ENCODE peak calls at places on chromosomes 7 and 10, in nine cellular contexts. X is fibroblast of lung; O is stomach; Z is IMR-90; R is prostate gland; F is uterus; S is left ventricle myocardium inferior; L is CD8-positive, alpha-beta T cell; A is PC-9. V is an unnamed sample.

GRCh38 chr10:33330543-33331019 is 3.9 kb downstream of the NRP1 start:
- DNase-seq in F (peak; percentile 88), Z (peak; percentile 90), S (peak; percentile 86), A (peak; percentile 79), X (peak; percentile 92), L (peak; percentile 65), R (peak; percentile 82), O (peak; percentile 85), V (peak; percentile 55)

GRCh38 chr10:454860-455259 is 234.6 kb downstream of the DIP2C start:
- DNase-seq in X (peak; percentile 85), A (peak; percentile 49), S (peak; percentile 37), Z (peak; percentile 92), L (no peak), O (peak; percentile 49), R (peak; percentile 61), F (peak; percentile 48), V (no peak)

GRCh38 chr7:44213872-44214595 is 13.3 kb downstream of the YKT6 start:
- DNase-seq in Z (peak; percentile 41), F (no peak), L (no peak), S (no peak), R (no peak), X (peak; percentile 47), A (no peak), O (no peak), V (no peak)

GRCh38 chr7:141071260-141071854 is 2.5 kb upstream of the TMEM178B start:
- DNase-seq in X (peak; percentile 49), S (peak; percentile 38), O (no peak), Z (no peak), R (peak; percentile 39), A (no peak), L (peak; percentile 29), F (peak; percentile 42), V (no peak)

GRCh38 chr7:104931181-104931781 is 82.7 kb upstream of the KMT2E start:
- DNase-seq in S (no peak), L (no peak), A (peak; percentile 15), X (no peak), Z (no peak), R (no peak), O (peak; percentile 90), F (peak; percentile 38), V (no peak)

GRCh38 chr10:14648936-14649335 is 125.8 kb downstream of the FAM107B start:
- DNase-seq in Z (no peak), O (no peak), L (no peak), F (no peak), R (peak; percentile 7), A (no peak), X (no peak), S (no peak), V (no peak)

GRCh38 chr10:97534746-97535367 is 36.1 kb downstream of the UBTD1 start:
- DNase-seq in X (no peak), L (no peak), F (no peak), O (no peak), A (no peak), S (no peak), Z (no peak), R (no peak), V (no peak)

GRCh38 chr10:13139150-13139549 is 22.2 kb upstream of the MCM10 start:
- DNase-seq in F (no peak), S (no peak), A (no peak), R (no peak), O (no peak), Z (no peak), X (no peak), L (no peak), V (no peak)

GRCh38 chr10:102646610-102647432 is 2.5 kb downstream of the TRIM8 start:
- DNase-seq in S (no peak), X (peak; percentile 73), A (no peak), F (no peak), O (peak; percentile 32), R (peak; percentile 54), L (peak; percentile 60), Z (peak; percentile 55), V (peak; percentile 39)

GRCh38 chr10:53209941-53210611 is 437.5 kb upstream of the MBL2 start:
- DNase-seq in S (no peak), X (peak; percentile 42), R (no peak), O (no peak), F (no peak), L (no peak), A (no peak), Z (peak; percentile 4), V (no peak)

GRCh38 chr7:28986723-28987122 is 28.6 kb upstream of the TRIL start:
- DNase-seq in O (no peak), L (no peak), A (no peak), R (no peak), Z (peak; percentile 77), S (no peak), F (peak; percentile 63), X (peak; percentile 96), V (no peak)

GRCh38 chr10:51159841-51160240 is 85.6 kb downstream of the PRKG1 start:
- DNase-seq in A (no peak), S (no peak), F (no peak), L (no peak), O (no peak), X (no peak), Z (peak; percentile 79), R (no peak), V (no peak)

GRCh38 chr10:110971638-110972037 is 52.2 kb downstream of the SHOC2 start:
- DNase-seq in S (no peak), O (no peak), F (no peak), R (no peak), X (no peak), L (no peak), Z (no peak), A (no peak), V (no peak)

GRCh38 chr10:86649471-86650150 is 4.7 kb upstream of the OPN4 start:
- DNase-seq in O (peak; percentile 11), X (no peak), L (no peak), R (no peak), A (no peak), S (no peak), Z (no peak), F (peak; percentile 10), V (no peak)

GRCh38 chr10:73997479-73997805 is 474 bp upstream of the VCL start:
- DNase-seq in X (no peak), Z (no peak), S (no peak), A (no peak), F (no peak), R (no peak), O (no peak), L (peak; percentile 80), V (no peak)

GRCh38 chr7:155058861-155059355 is 11.2 kb upstream of the HTR5A start:
- DNase-seq in O (no peak), F (no peak), A (no peak), R (no peak), Z (no peak), X (no peak), S (no peak), L (no peak), V (no peak)

DNA sequence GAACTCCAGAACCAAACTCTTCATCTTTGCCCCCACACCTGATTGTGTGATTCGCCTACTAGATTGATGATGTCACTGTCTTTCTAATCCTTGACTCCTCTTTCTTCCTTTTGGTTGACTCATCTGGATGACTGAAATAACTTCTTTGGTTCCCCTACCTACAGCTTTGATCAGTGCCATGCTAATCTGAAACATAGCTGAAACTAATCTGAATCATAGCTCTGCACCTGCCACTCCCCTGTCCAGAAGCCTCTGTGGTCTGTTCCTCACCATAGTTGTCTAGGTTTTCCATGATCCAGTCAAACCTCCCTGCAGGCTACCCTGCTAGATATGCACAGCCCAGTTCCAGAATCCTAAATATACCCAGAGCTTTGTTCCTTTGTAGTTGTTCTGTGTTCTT is 51.9 kb downstream of the ZNF365 start:
- DNase-seq in R (no peak), L (no peak), S (no peak), F (no peak), Z (peak; percentile 60), O (no peak), X (no peak), A (no peak), V (no peak)
- H3K9me3 ChIP-seq in R (no peaks in the 10 kb centered on the region), L (no peaks in the 10 kb centered on the region), S (no peaks in the 10 kb centered on the region), F (no peaks in the 10 kb centered on the region), Z (no peaks in the 10 kb centered on the region), O (no peaks in the 10 kb centered on the region), X (no peaks in the 10 kb centered on the region), A (no peaks in the 10 kb centered on the region), V (no peaks in the 10 kb centered on the region)

GRCh38 chr10:37563715-37564108 is 293.7 kb downstream of the ZNF248 start:
- DNase-seq in R (no peak), L (no peak), F (no peak), X (no peak), S (no peak), A (no peak), O (no peak), Z (no peak), V (no peak)
- H3K9me3 ChIP-seq in R (no peaks in the 10 kb centered on the region), L (no peaks in the 10 kb centered on the region), F (no peaks in the 10 kb centered on the region), X (no peaks in the 10 kb centered on the region), S (no peaks in the 10 kb centered on the region), A (no peaks in the 10 kb centered on the region), O (no peaks in the 10 kb centered on the region), Z (peaks cover 3% of the 10 kb centered on the region), V (no peaks in the 10 kb centered on the region)

DNA sequence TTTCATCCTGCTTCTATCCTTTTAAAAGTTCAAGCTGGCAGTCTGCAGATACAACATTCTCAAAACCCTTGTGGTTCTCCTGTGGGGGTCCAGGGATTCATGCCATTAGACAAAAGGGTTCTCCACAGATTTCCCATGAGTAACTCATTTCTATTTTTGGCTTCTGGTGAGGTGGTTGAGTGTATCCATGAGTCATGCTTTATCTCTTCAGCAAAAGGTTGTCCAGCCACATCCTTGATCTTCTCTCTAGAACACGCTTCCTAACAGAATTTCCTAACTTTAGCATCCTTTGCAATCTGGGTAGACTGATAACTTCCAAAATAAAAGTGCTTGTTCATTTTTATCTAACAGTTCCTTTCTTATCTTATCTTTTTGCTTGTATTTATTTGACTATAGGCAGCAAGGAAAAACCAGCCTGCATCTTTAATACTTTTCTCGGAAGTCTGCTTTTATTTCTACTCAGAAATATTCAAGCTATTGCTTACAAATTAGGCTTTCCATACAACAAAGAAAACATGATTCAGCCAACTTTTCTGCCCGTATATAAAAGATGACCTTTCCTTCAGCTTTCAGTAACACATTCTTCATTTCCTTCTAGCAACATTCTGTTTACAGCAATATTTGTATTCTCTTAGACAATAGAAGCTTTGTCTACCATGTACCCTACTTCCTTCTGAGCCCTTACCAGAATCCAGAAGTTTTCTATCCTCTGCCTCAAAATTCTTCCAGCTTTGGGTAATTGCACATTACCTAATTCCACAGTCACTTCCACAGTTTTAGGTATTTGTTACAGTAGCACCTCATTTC is 79.3 kb upstream of the IL6 start:
- DNase-seq in L (no peak), S (no peak), O (no peak), F (no peak), Z (peak; percentile 98), R (no peak), X (peak; percentile 61), A (no peak), V (no peak)
- H3K9me3 ChIP-seq in L (peaks cover 5% of the 10 kb centered on the region), S (peaks cover 53% of the 10 kb centered on the region), O (peaks cover 43% of the 10 kb centered on the region), F (no peaks in the 10 kb centered on the region), Z (peaks cover 14% of the 10 kb centered on the region), R (no peaks in the 10 kb centered on the region), X (no peaks in the 10 kb centered on the region), A (peaks cover 23% of the 10 kb centered on the region), V (peaks cover 10% of the 10 kb centered on the region)

GRCh38 chr7:20754001-20754400 is 32.7 kb downstream of the SP8 start:
- DNase-seq in S (no peak), F (no peak), Z (no peak), R (no peak), A (no peak), L (no peak), X (no peak), O (no peak), V (no peak)
- H3K9me3 ChIP-seq in S (no peaks in the 10 kb centered on the region), F (no peaks in the 10 kb centered on the region), Z (peaks cover 3% of the 10 kb centered on the region), R (no peaks in the 10 kb centered on the region), A (no peaks in the 10 kb centered on the region), L (no peaks in the 10 kb centered on the region), X (no peaks in the 10 kb centered on the region), O (no peaks in the 10 kb centered on the region), V (no peaks in the 10 kb centered on the region)